ENCODE peak calls at places on chromosomes 12 and 14, in seven cellular contexts. One of them, this sample, is unnamed.

GRCh38 chr12:131828671-131829350 is 618 bp downstream of the MMP17 start:
- DNase-seq in osteoblast: peak; percentile 82
- DNase-seq in cardiac muscle cell: peak; percentile 21
- DNase-seq in transverse colon: no peak
- DNase-seq in CD4-positive, CD25-positive, alpha-beta regulatory T cell: no peak
- DNase-seq in effector memory CD4-positive, alpha-beta T cell: no peak
- DNase-seq in spleen: peak; percentile 87
- DNase-seq in this sample: no peak

GRCh38 chr14:100054553-100055075 is 10.6 kb upstream of the EVL start:
- DNase-seq in osteoblast: no peak
- DNase-seq in cardiac muscle cell: no peak
- DNase-seq in transverse colon: no peak
- DNase-seq in CD4-positive, CD25-positive, alpha-beta regulatory T cell: no peak
- DNase-seq in effector memory CD4-positive, alpha-beta T cell: no peak
- DNase-seq in spleen: no peak
- DNase-seq in this sample: no peak

GRCh38 chr14:74975059-74975810 is 19.8 kb upstream of the PGF start:
- DNase-seq in osteoblast: no peak
- DNase-seq in cardiac muscle cell: no peak
- DNase-seq in transverse colon: peak; percentile 47
- DNase-seq in CD4-positive, CD25-positive, alpha-beta regulatory T cell: no peak
- DNase-seq in effector memory CD4-positive, alpha-beta T cell: no peak
- DNase-seq in spleen: no peak
- DNase-seq in this sample: no peak

GRCh38 chr14:61585598-61586538 is 109.4 kb upstream of the HIF1A start:
- DNase-seq in osteoblast: peak; percentile 55
- DNase-seq in cardiac muscle cell: no peak
- DNase-seq in transverse colon: peak; percentile 58
- DNase-seq in CD4-positive, CD25-positive, alpha-beta regulatory T cell: no peak
- DNase-seq in effector memory CD4-positive, alpha-beta T cell: no peak
- DNase-seq in spleen: peak; percentile 84
- DNase-seq in this sample: no peak

GRCh38 chr14:56131004-56131864 is 13.0 kb downstream of the PELI2 start:
- DNase-seq in osteoblast: no peak
- DNase-seq in cardiac muscle cell: no peak
- DNase-seq in transverse colon: no peak
- DNase-seq in CD4-positive, CD25-positive, alpha-beta regulatory T cell: no peak
- DNase-seq in effector memory CD4-positive, alpha-beta T cell: no peak
- DNase-seq in spleen: no peak
- DNase-seq in this sample: no peak

GRCh38 chr14:55129086-55129427 is at the start of gene LGALS3:
- DNase-seq in osteoblast: peak; percentile 97
- DNase-seq in cardiac muscle cell: peak; percentile 80
- DNase-seq in transverse colon: peak; percentile 88
- DNase-seq in CD4-positive, CD25-positive, alpha-beta regulatory T cell: peak; percentile 27
- DNase-seq in effector memory CD4-positive, alpha-beta T cell: peak; percentile 34
- DNase-seq in spleen: peak; percentile 92
- DNase-seq in this sample: no peak

GRCh38 chr14:61695695-61696527 is 598 bp downstream of the HIF1A start:
- DNase-seq in osteoblast: peak; percentile 62
- DNase-seq in cardiac muscle cell: peak; percentile 81
- DNase-seq in transverse colon: peak; percentile 58
- DNase-seq in CD4-positive, CD25-positive, alpha-beta regulatory T cell: peak; percentile 34
- DNase-seq in effector memory CD4-positive, alpha-beta T cell: peak; percentile 33
- DNase-seq in spleen: peak; percentile 91
- DNase-seq in this sample: no peak

GRCh38 chr12:88360349-88360748 is 218.2 kb downstream of the TMTC3 start:
- DNase-seq in osteoblast: no peak
- DNase-seq in cardiac muscle cell: no peak
- DNase-seq in transverse colon: no peak
- DNase-seq in CD4-positive, CD25-positive, alpha-beta regulatory T cell: no peak
- DNase-seq in effector memory CD4-positive, alpha-beta T cell: no peak
- DNase-seq in spleen: no peak
- DNase-seq in this sample: no peak

GRCh38 chr14:75829316-75829715 is 152.5 kb downstream of the TGFB3 start:
- DNase-seq in osteoblast: no peak
- DNase-seq in cardiac muscle cell: no peak
- DNase-seq in transverse colon: no peak
- DNase-seq in CD4-positive, CD25-positive, alpha-beta regulatory T cell: no peak
- DNase-seq in effector memory CD4-positive, alpha-beta T cell: no peak
- DNase-seq in spleen: no peak
- DNase-seq in this sample: no peak

GRCh38 chr14:65075628-65076325 is 26.5 kb downstream of the MAX start:
- DNase-seq in osteoblast: no peak
- DNase-seq in cardiac muscle cell: no peak
- DNase-seq in transverse colon: no peak
- DNase-seq in CD4-positive, CD25-positive, alpha-beta regulatory T cell: no peak
- DNase-seq in effector memory CD4-positive, alpha-beta T cell: no peak
- DNase-seq in spleen: no peak
- DNase-seq in this sample: no peak
- H3K36me3 ChIP-seq in osteoblast: peaks cover 69% of the 10 kb centered on the region
- H3K36me3 ChIP-seq in cardiac muscle cell: peaks cover 4% of the 10 kb centered on the region
- H3K36me3 ChIP-seq in transverse colon: no peaks in the 10 kb centered on the region
- H3K36me3 ChIP-seq in CD4-positive, CD25-positive, alpha-beta regulatory T cell: peaks cover 89% of the 10 kb centered on the region
- H3K36me3 ChIP-seq in effector memory CD4-positive, alpha-beta T cell: peaks cover 48% of the 10 kb centered on the region
- H3K36me3 ChIP-seq in spleen: peaks cover 94% of the 10 kb centered on the region
- H3K36me3 ChIP-seq in this sample: peaks cover 3% of the 10 kb centered on the region

GRCh38 chr14:98904677-98905076 is 367.3 kb downstream of the BCL11B start:
- DNase-seq in osteoblast: no peak
- DNase-seq in cardiac muscle cell: no peak
- DNase-seq in transverse colon: no peak
- DNase-seq in CD4-positive, CD25-positive, alpha-beta regulatory T cell: no peak
- DNase-seq in effector memory CD4-positive, alpha-beta T cell: no peak
- DNase-seq in spleen: no peak
- DNase-seq in this sample: no peak
- H3K27me3 ChIP-seq in osteoblast: no peaks in the 10 kb centered on the region
- H3K27me3 ChIP-seq in cardiac muscle cell: no peaks in the 10 kb centered on the region
- H3K27me3 ChIP-seq in transverse colon: peaks cover 2% of the 10 kb centered on the region
- H3K27me3 ChIP-seq in CD4-positive, CD25-positive, alpha-beta regulatory T cell: no peaks in the 10 kb centered on the region
- H3K27me3 ChIP-seq in effector memory CD4-positive, alpha-beta T cell: no peaks in the 10 kb centered on the region
- H3K27me3 ChIP-seq in spleen: no peaks in the 10 kb centered on the region
- H3K27me3 ChIP-seq in this sample: no peaks in the 10 kb centered on the region

GRCh38 chr12:77943466-77943865 is 112.8 kb downstream of the NAV3 start:
- DNase-seq in osteoblast: peak; percentile 29
- DNase-seq in cardiac muscle cell: no peak
- DNase-seq in transverse colon: no peak
- DNase-seq in CD4-positive, CD25-positive, alpha-beta regulatory T cell: no peak
- DNase-seq in effector memory CD4-positive, alpha-beta T cell: no peak
- DNase-seq in spleen: no peak
- DNase-seq in this sample: no peak

GRCh38 chr12:77953515-77953914 is 122.8 kb downstream of the NAV3 start:
- DNase-seq in osteoblast: no peak
- DNase-seq in cardiac muscle cell: no peak
- DNase-seq in transverse colon: no peak
- DNase-seq in CD4-positive, CD25-positive, alpha-beta regulatory T cell: no peak
- DNase-seq in effector memory CD4-positive, alpha-beta T cell: no peak
- DNase-seq in spleen: no peak
- DNase-seq in this sample: no peak

GRCh38 chr12:77946541-77947021 is 115.9 kb downstream of the NAV3 start:
- DNase-seq in osteoblast: no peak
- DNase-seq in cardiac muscle cell: no peak
- DNase-seq in transverse colon: no peak
- DNase-seq in CD4-positive, CD25-positive, alpha-beta regulatory T cell: no peak
- DNase-seq in effector memory CD4-positive, alpha-beta T cell: no peak
- DNase-seq in spleen: no peak
- DNase-seq in this sample: no peak

GRCh38 chr12:77947326-77947725 is 116.6 kb downstream of the NAV3 start:
- DNase-seq in osteoblast: no peak
- DNase-seq in cardiac muscle cell: no peak
- DNase-seq in transverse colon: no peak
- DNase-seq in CD4-positive, CD25-positive, alpha-beta regulatory T cell: no peak
- DNase-seq in effector memory CD4-positive, alpha-beta T cell: no peak
- DNase-seq in spleen: no peak
- DNase-seq in this sample: no peak

GRCh38 chr12:77947746-77948145 is 117.1 kb downstream of the NAV3 start:
- DNase-seq in osteoblast: no peak
- DNase-seq in cardiac muscle cell: no peak
- DNase-seq in transverse colon: no peak
- DNase-seq in CD4-positive, CD25-positive, alpha-beta regulatory T cell: no peak
- DNase-seq in effector memory CD4-positive, alpha-beta T cell: no peak
- DNase-seq in spleen: no peak
- DNase-seq in this sample: no peak
- H3K27ac ChIP-seq in osteoblast: peak overlapping the region; percentile 63
- H3K27ac ChIP-seq in cardiac muscle cell: no peak overlapping the region
- H3K27ac ChIP-seq in transverse colon: no peak overlapping the region
- H3K27ac ChIP-seq in CD4-positive, CD25-positive, alpha-beta regulatory T cell: no peak overlapping the region
- H3K27ac ChIP-seq in effector memory CD4-positive, alpha-beta T cell: no peak overlapping the region
- H3K27ac ChIP-seq in spleen: peak overlapping the region; percentile 36
- H3K27ac ChIP-seq in this sample: no peak overlapping the region

DNA sequence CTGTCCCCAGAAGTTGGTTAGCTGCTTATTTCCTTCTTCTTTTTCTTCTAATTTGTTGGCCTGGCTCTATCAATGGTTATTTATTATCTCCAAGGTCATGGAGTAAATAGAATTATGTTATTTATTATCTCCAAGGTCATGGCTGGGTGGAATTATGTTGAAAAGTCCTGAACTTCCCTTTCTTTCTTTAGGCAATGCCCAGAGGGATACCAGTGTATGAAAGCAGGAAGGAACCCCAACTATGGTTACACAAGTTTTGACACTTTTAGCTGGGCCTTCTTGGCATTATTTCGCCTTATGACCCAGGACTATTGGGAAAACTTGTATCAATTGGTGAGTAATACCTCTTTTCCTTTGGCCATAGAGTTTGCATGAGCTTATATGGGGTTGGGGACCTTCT is 111.5 kb downstream of the SCN8A start:
- DNase-seq in osteoblast: no peak
- DNase-seq in cardiac muscle cell: no peak
- DNase-seq in transverse colon: no peak
- DNase-seq in CD4-positive, CD25-positive, alpha-beta regulatory T cell: no peak
- DNase-seq in effector memory CD4-positive, alpha-beta T cell: no peak
- DNase-seq in spleen: no peak
- DNase-seq in this sample: no peak
- H3K36me3 ChIP-seq in osteoblast: peaks cover 32% of the 10 kb centered on the region
- H3K36me3 ChIP-seq in cardiac muscle cell: no peaks in the 10 kb centered on the region
- H3K36me3 ChIP-seq in transverse colon: no peaks in the 10 kb centered on the region
- H3K36me3 ChIP-seq in CD4-positive, CD25-positive, alpha-beta regulatory T cell: no peaks in the 10 kb centered on the region
- H3K36me3 ChIP-seq in effector memory CD4-positive, alpha-beta T cell: no peaks in the 10 kb centered on the region
- H3K36me3 ChIP-seq in spleen: no peaks in the 10 kb centered on the region
- H3K36me3 ChIP-seq in this sample: no peaks in the 10 kb centered on the region

GRCh38 chr12:125013816-125014442 is 20.5 kb downstream of the BRI3BP start:
- DNase-seq in osteoblast: no peak
- DNase-seq in cardiac muscle cell: no peak
- DNase-seq in transverse colon: no peak
- DNase-seq in CD4-positive, CD25-positive, alpha-beta regulatory T cell: no peak
- DNase-seq in effector memory CD4-positive, alpha-beta T cell: no peak
- DNase-seq in spleen: no peak
- DNase-seq in this sample: no peak
- H3K27me3 ChIP-seq in osteoblast: no peaks in the 10 kb centered on the region
- H3K27me3 ChIP-seq in cardiac muscle cell: no peaks in the 10 kb centered on the region
- H3K27me3 ChIP-seq in transverse colon: no peaks in the 10 kb centered on the region
- H3K27me3 ChIP-seq in CD4-positive, CD25-positive, alpha-beta regulatory T cell: no peaks in the 10 kb centered on the region
- H3K27me3 ChIP-seq in effector memory CD4-positive, alpha-beta T cell: no peaks in the 10 kb centered on the region
- H3K27me3 ChIP-seq in spleen: no peaks in the 10 kb centered on the region
- H3K27me3 ChIP-seq in this sample: no peaks in the 10 kb centered on the region

GRCh38 chr14:91380610-91381371 is 36.8 kb downstream of the CCDC88C start:
- DNase-seq in osteoblast: no peak
- DNase-seq in cardiac muscle cell: no peak
- DNase-seq in transverse colon: peak; percentile 10
- DNase-seq in CD4-positive, CD25-positive, alpha-beta regulatory T cell: no peak
- DNase-seq in effector memory CD4-positive, alpha-beta T cell: no peak
- DNase-seq in spleen: no peak
- DNase-seq in this sample: no peak
- H3K27ac ChIP-seq in osteoblast: no peak overlapping the region
- H3K27ac ChIP-seq in cardiac muscle cell: no peak overlapping the region
- H3K27ac ChIP-seq in transverse colon: no peak overlapping the region
- H3K27ac ChIP-seq in CD4-positive, CD25-positive, alpha-beta regulatory T cell: peak overlapping the region; percentile 60
- H3K27ac ChIP-seq in effector memory CD4-positive, alpha-beta T cell: no peak overlapping the region
- H3K27ac ChIP-seq in spleen: peak overlapping the region; percentile 22
- H3K27ac ChIP-seq in this sample: no peak overlapping the region

DNA sequence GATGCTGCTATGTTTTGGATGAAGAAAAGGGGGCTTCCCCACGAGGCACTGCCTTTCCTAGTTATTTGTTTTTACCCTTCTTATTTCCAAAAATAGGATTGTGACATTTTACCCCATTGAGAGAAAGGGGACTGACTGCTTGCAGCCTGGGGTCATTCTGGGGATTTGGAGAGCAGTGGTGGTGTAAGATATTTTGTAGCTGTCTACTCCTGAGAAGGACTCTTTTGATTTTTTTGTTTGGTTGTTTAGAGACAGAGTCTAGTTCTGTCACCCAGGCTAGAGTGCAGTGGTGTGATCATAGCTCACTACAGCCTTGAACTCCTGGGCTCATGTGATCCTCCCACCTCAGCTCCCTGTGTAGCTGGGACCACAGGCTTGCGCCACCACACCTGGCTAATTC is 78.9 kb downstream of the FOXN4 start:
- DNase-seq in osteoblast: no peak
- DNase-seq in cardiac muscle cell: no peak
- DNase-seq in transverse colon: no peak
- DNase-seq in CD4-positive, CD25-positive, alpha-beta regulatory T cell: no peak
- DNase-seq in effector memory CD4-positive, alpha-beta T cell: no peak
- DNase-seq in spleen: no peak
- DNase-seq in this sample: no peak
- H3K36me3 ChIP-seq in osteoblast: no peaks in the 10 kb centered on the region
- H3K36me3 ChIP-seq in cardiac muscle cell: peaks cover 62% of the 10 kb centered on the region
- H3K36me3 ChIP-seq in transverse colon: no peaks in the 10 kb centered on the region
- H3K36me3 ChIP-seq in CD4-positive, CD25-positive, alpha-beta regulatory T cell: peaks cover 15% of the 10 kb centered on the region
- H3K36me3 ChIP-seq in effector memory CD4-positive, alpha-beta T cell: peaks cover 5% of the 10 kb centered on the region
- H3K36me3 ChIP-seq in spleen: peaks cover 99% of the 10 kb centered on the region
- H3K36me3 ChIP-seq in this sample: no peaks in the 10 kb centered on the region